ENCODE peak calls at places on chromosomes 4 and X, in ten cellular contexts. R is naive thymus-derived CD4-positive, alpha-beta T cell; G is SJSA1; Z is AG04450; C is mammary epithelial cell; I is tibial artery; F is lower lobe of right lung; D is T-helper 17 cell; M is HepG2; W is IMR-90. J is an unnamed sample. For H3K9me3, the result is how much of the 10 kb centered on the place peaks cover.

GRCh38 chr4:5964030-5964429 is 54.2 kb downstream of the C4orf50 start:
- DNase-seq in I (no peak), C (no peak), G (no peak), M (no peak), R (no peak), Z (no peak), D (no peak), F (no peak), W (no peak), J (no peak)

GRCh38 chr4:80014531-80014930 is 58.5 kb downstream of the ANTXR2 start:
- DNase-seq in Z (no peak), W (peak), C (no peak), M (no peak), D (no peak), G (no peak), F (no peak), R (no peak), I (no peak), J (no peak)

GRCh38 chrX:103398321-103398937 is 22.1 kb downstream of the BEX3 start:
- DNase-seq in W (peak), C (peak), R (no peak), G (peak), D (no peak), Z (no peak), I (no peak), F (no peak), M (peak), J (peak)

GRCh38 chr4:96352051-96352517 is 512.2 kb downstream of the PDHA2 start:
- DNase-seq in I (no peak), W (no peak), R (no peak), M (peak), C (peak), F (no peak), Z (no peak), D (no peak), G (no peak), J (no peak)

GRCh38 chr4:171920901-171921300 is 107.7 kb downstream of the GALNTL6 start:
- DNase-seq in W (no peak), F (no peak), D (no peak), Z (no peak), I (no peak), C (no peak), R (no peak), G (no peak), M (no peak), J (no peak)

GRCh38 chr4:92184566-92184965 is 119.2 kb upstream of the GRID2 start:
- DNase-seq in Z (no peak), C (no peak), W (peak), I (no peak), G (no peak), R (no peak), M (no peak), D (no peak), F (no peak), J (peak)

GRCh38 chrX:13808293-13808692 is 8.6 kb downstream of the GPM6B start:
- DNase-seq in M (no peak), W (no peak), G (no peak), I (no peak), C (no peak), Z (no peak), R (no peak), F (no peak), D (no peak), J (no peak)

GRCh38 chr4:28229092-28229491 is 1368.5 kb downstream of the STIM2 start:
- DNase-seq in F (no peak), M (no peak), Z (peak), W (peak), C (peak), R (no peak), D (no peak), I (no peak), G (peak), J (no peak)

GRCh38 chrX:46587753-46588171 is 14.2 kb downstream of the CHST7 start:
- DNase-seq in F (no peak), Z (no peak), I (no peak), W (no peak), G (peak), M (no peak), D (no peak), R (no peak), C (no peak), J (no peak)

GRCh38 chr4:1252928-1253492 is 4.1 kb upstream of the CTBP1 start:
- DNase-seq in I (no peak), M (peak), W (no peak), G (no peak), R (no peak), C (no peak), F (no peak), Z (no peak), D (no peak), J (no peak)
- H3K9me3 ChIP-seq in I (under half), M (under half), W (under half), G (under half), R (under half), C (under half), F (under half), Z (half or more), D (under half), J (under half)

GRCh38 chr4:188091-188490 is 63.8 kb downstream of the ZNF718 start:
- DNase-seq in F (no peak), I (no peak), M (no peak), G (no peak), C (no peak), D (no peak), W (no peak), Z (no peak), R (no peak), J (no peak)
- H3K9me3 ChIP-seq in F (half or more), I (half or more), M (half or more), G (under half), C (under half), D (under half), W (under half), Z (under half), R (half or more), J (under half)

GRCh38 chrX:74132265-74132664 is 171.7 kb upstream of the ZCCHC13 start:
- DNase-seq in F (no peak), G (no peak), D (no peak), W (no peak), M (no peak), Z (no peak), C (no peak), R (no peak), I (no peak), J (no peak)
- H3K9me3 ChIP-seq in F (under half), G (under half), D (under half), W (under half), M (under half), Z (under half), C (under half), R (under half), I (under half), J (under half)

GRCh38 chr4:165476214-165477098 is 97.6 kb downstream of the CPE start:
- DNase-seq in C (peak), W (peak), G (no peak), Z (no peak), D (no peak), I (no peak), M (no peak), R (no peak), F (no peak), J (peak)
- H3K9me3 ChIP-seq in C (under half), W (under half), G (under half), Z (under half), D (under half), I (under half), M (under half), R (under half), F (under half), J (under half)

GRCh38 chrX:17164079-17164478 is 210.9 kb upstream of the NHS start:
- DNase-seq in Z (no peak), G (no peak), W (no peak), R (no peak), D (no peak), F (no peak), M (no peak), I (no peak), C (no peak), J (no peak)
- H3K9me3 ChIP-seq in Z (under half), G (under half), W (under half), R (under half), D (under half), F (under half), M (under half), I (under half), C (under half), J (under half)

GRCh38 chr4:190014771-190015537 is 12.1 kb downstream of the FRG2 start:
- DNase-seq in D (no peak), Z (no peak), F (peak), W (no peak), R (no peak), I (no peak), G (no peak), C (no peak), M (no peak), J (no peak)
- H3K9me3 ChIP-seq in D (under half), Z (under half), F (under half), W (under half), R (under half), I (under half), G (under half), C (under half), M (under half), J (under half)

GRCh38 chr4:1253831-1254230 is 4.9 kb upstream of the CTBP1 start:
- DNase-seq in M (no peak), I (no peak), D (no peak), Z (no peak), C (no peak), W (no peak), F (no peak), R (no peak), G (no peak), J (no peak)
- H3K9me3 ChIP-seq in M (under half), I (under half), D (under half), Z (half or more), C (under half), W (under half), F (under half), R (under half), G (under half), J (under half)

GRCh38 chrX:137550561-137551305 is 15.2 kb upstream of the ZIC3 start:
- DNase-seq in R (no peak), C (no peak), W (no peak), G (no peak), D (no peak), I (no peak), M (no peak), F (no peak), Z (no peak), J (no peak)
- H3K9me3 ChIP-seq in R (under half), C (under half), W (under half), G (under half), D (under half), I (under half), M (under half), F (under half), Z (under half), J (under half)